ENCODE peak calls at places on chromosomes 12 and 14, in eight cellular contexts. One of them, this sample, is unnamed.

GRCh38 chr12:31005256-31005943 is 68.3 kb upstream of the DDX11 start:
- DNase-seq in endothelial cell: no peak
- DNase-seq in AG09319: no peak
- DNase-seq in T-cell: no peak
- DNase-seq in non-pigmented ciliary epithelial cell: no peak
- DNase-seq in stromal cell of bone marrow: no peak
- DNase-seq in T-helper 2 cell: no peak
- DNase-seq in HFF-Myc: no peak
- DNase-seq in this sample: no peak

GRCh38 chr12:48659863-48660262 is 22.2 kb downstream of the KANSL2 start:
- DNase-seq in stromal cell of bone marrow: no peak
- DNase-seq in T-cell: no peak
- DNase-seq in endothelial cell: no peak
- DNase-seq in AG09319: no peak
- DNase-seq in HFF-Myc: no peak
- DNase-seq in non-pigmented ciliary epithelial cell: no peak
- DNase-seq in T-helper 2 cell: no peak
- DNase-seq in this sample: no peak

GRCh38 chr14:35534884-35535793 is 1.2 kb downstream of the INSM2 start:
- DNase-seq in T-helper 2 cell: peak
- DNase-seq in endothelial cell: peak
- DNase-seq in HFF-Myc: peak
- DNase-seq in non-pigmented ciliary epithelial cell: no peak
- DNase-seq in T-cell: peak
- DNase-seq in AG09319: peak
- DNase-seq in stromal cell of bone marrow: peak
- DNase-seq in this sample: no peak

GRCh38 chr12:47954058-47954457 is 9.3 kb upstream of the TMEM106C start:
- DNase-seq in T-helper 2 cell: no peak
- DNase-seq in AG09319: no peak
- DNase-seq in T-cell: no peak
- DNase-seq in stromal cell of bone marrow: no peak
- DNase-seq in endothelial cell: no peak
- DNase-seq in non-pigmented ciliary epithelial cell: no peak
- DNase-seq in HFF-Myc: no peak
- DNase-seq in this sample: no peak

GRCh38 chr12:52032431-52032796 is 18.8 kb upstream of the NR4A1 start:
- DNase-seq in T-helper 2 cell: no peak
- DNase-seq in stromal cell of bone marrow: peak
- DNase-seq in AG09319: no peak
- DNase-seq in endothelial cell: no peak
- DNase-seq in T-cell: no peak
- DNase-seq in non-pigmented ciliary epithelial cell: no peak
- DNase-seq in HFF-Myc: no peak
- DNase-seq in this sample: no peak

GRCh38 chr14:45891417-45892080 is 638.5 kb upstream of the MIS18BP1 start:
- DNase-seq in stromal cell of bone marrow: no peak
- DNase-seq in endothelial cell: no peak
- DNase-seq in HFF-Myc: no peak
- DNase-seq in T-cell: no peak
- DNase-seq in T-helper 2 cell: no peak
- DNase-seq in AG09319: no peak
- DNase-seq in non-pigmented ciliary epithelial cell: no peak
- DNase-seq in this sample: no peak

GRCh38 chr14:95234426-95234825 is 77.1 kb upstream of the DICER1 start:
- DNase-seq in non-pigmented ciliary epithelial cell: no peak
- DNase-seq in stromal cell of bone marrow: no peak
- DNase-seq in T-helper 2 cell: no peak
- DNase-seq in HFF-Myc: no peak
- DNase-seq in T-cell: no peak
- DNase-seq in AG09319: no peak
- DNase-seq in endothelial cell: no peak
- DNase-seq in this sample: no peak

GRCh38 chr14:54000341-54000811 is 43.8 kb upstream of the BMP4 start:
- DNase-seq in endothelial cell: no peak
- DNase-seq in HFF-Myc: no peak
- DNase-seq in T-cell: no peak
- DNase-seq in stromal cell of bone marrow: no peak
- DNase-seq in non-pigmented ciliary epithelial cell: no peak
- DNase-seq in T-helper 2 cell: no peak
- DNase-seq in AG09319: no peak
- DNase-seq in this sample: no peak

GRCh38 chr14:104971447-104972240 is 6.5 kb downstream of the AHNAK2 start:
- DNase-seq in HFF-Myc: no peak
- DNase-seq in T-cell: no peak
- DNase-seq in non-pigmented ciliary epithelial cell: no peak
- DNase-seq in T-helper 2 cell: no peak
- DNase-seq in AG09319: no peak
- DNase-seq in endothelial cell: no peak
- DNase-seq in stromal cell of bone marrow: no peak
- DNase-seq in this sample: no peak

GRCh38 chr12:51020448-51021182 is 5.6 kb downstream of the SLC11A2 start:
- DNase-seq in AG09319: no peak
- DNase-seq in endothelial cell: no peak
- DNase-seq in HFF-Myc: no peak
- DNase-seq in stromal cell of bone marrow: no peak
- DNase-seq in T-helper 2 cell: no peak
- DNase-seq in non-pigmented ciliary epithelial cell: no peak
- DNase-seq in T-cell: no peak
- DNase-seq in this sample: peak

GRCh38 chr12:49232940-49233841 is 31.7 kb upstream of the TUBA1C start:
- DNase-seq in endothelial cell: peak
- DNase-seq in AG09319: no peak
- DNase-seq in T-helper 2 cell: no peak
- DNase-seq in stromal cell of bone marrow: no peak
- DNase-seq in T-cell: no peak
- DNase-seq in HFF-Myc: no peak
- DNase-seq in non-pigmented ciliary epithelial cell: no peak
- DNase-seq in this sample: no peak

This sample was measured in Jurkat, Clone E6-1.